ENCODE peak calls at places on chromosomes 11 and 22, in four cellular contexts. M is PC-3, P is AG04450, S is AG09309. U is an unnamed sample.

GRCh38 chr22:37410174-37411055 is 16.9 kb downstream of the ELFN2 start:
- DNase-seq in M (no peak), P (no peak), S (no peak), U (no peak)

GRCh38 chr11:123450593-123450992 is 20.5 kb downstream of the GRAMD1B start:
- DNase-seq in M (no peak), P (peak; percentile 23), S (no peak), U (no peak)

GRCh38 chr11:72129381-72129780 is 6.1 kb upstream of the FOLR3 start:
- DNase-seq in M (no peak), P (no peak), S (no peak), U (no peak)

GRCh38 chr22:48945621-48946458 is 881.8 kb downstream of the BRD1 start:
- DNase-seq in M (no peak), P (no peak), S (no peak), U (no peak)

GRCh38 chr11:124069429-124070401 is 28.6 kb upstream of the OR10G7 start:
- DNase-seq in M (peak; percentile 63), P (no peak), S (peak; percentile 2), U (peak; percentile 31)

GRCh38 chr22:17366830-17367229 is 2.4 kb upstream of the CECR2 start:
- DNase-seq in M (no peak), P (no peak), S (no peak), U (no peak)

GRCh38 chr11:130699561-130699960 is 216.7 kb downstream of the SNX19 start:
- DNase-seq in M (no peak), P (no peak), S (no peak), U (no peak)

GRCh38 chr11:13303668-13304649 is 26.4 kb downstream of the BMAL1 start:
- DNase-seq in M (no peak), P (no peak), S (no peak), U (no peak)

GRCh38 chr11:43943357-43943930 is 1.0 kb downstream of the C11orf96 start:
- DNase-seq in M (peak; percentile 7), P (no peak), S (no peak), U (no peak)

GRCh38 chr11:115759622-115760527 is 255.7 kb upstream of the CADM1 start:
- DNase-seq in M (no peak), P (no peak), S (no peak), U (no peak)

GRCh38 chr11:60328460-60328859 is 1.4 kb downstream of the MS4A6E start:
- DNase-seq in M (no peak), P (no peak), S (no peak), U (no peak)

GRCh38 chr11:129946965-129947364 is 51.6 kb upstream of the NFRKB start:
- DNase-seq in M (no peak), P (no peak), S (no peak), U (no peak)

GRCh38 chr22:43185860-43186261 is 1.1 kb downstream of the TTLL12 start:
- DNase-seq in M (peak; percentile 24), P (no peak), S (no peak), U (no peak)

GRCh38 chr11:116893906-116894305 is 56.5 kb upstream of the APOA1 start:
- DNase-seq in M (no peak), P (no peak), S (no peak), U (no peak)

GRCh38 chr11:68302256-68303054 is 9.9 kb upstream of the LRP5 start:
- DNase-seq in M (peak; percentile 81), P (no peak), S (no peak), U (no peak)

GRCh38 chr11:116973270-116973669 is 125.0 kb downstream of the SIK3 start:
- DNase-seq in M (no peak), P (no peak), S (no peak), U (no peak)

GRCh38 chr11:6693342-6694228 is 10.4 kb upstream of the MRPL17 start:
- DNase-seq in M (peak; percentile 72), P (peak; percentile 38), S (peak; percentile 68), U (peak; percentile 65)

GRCh38 chr11:697028-697491 is 1.4 kb downstream of the TMEM80 start:
- DNase-seq in M (peak; percentile 42), P (peak; percentile 65), S (peak; percentile 76), U (no peak)
- H3K4me3 ChIP-seq in M (peak overlapping the region; percentile 86), P (no peak overlapping the region), S (peak overlapping the region; percentile 53), U (peak overlapping the region; percentile 97)

GRCh38 chr11:27703453-27703852 is 3.2 kb upstream of the BDNF start:
- DNase-seq in M (peak; percentile 53), P (no peak), S (no peak), U (no peak)
- TF ChIP-seq CTCF in M (peak; percentile 42), P (peak; percentile 26), S (peak; percentile 12), U (no peak)

DNA sequence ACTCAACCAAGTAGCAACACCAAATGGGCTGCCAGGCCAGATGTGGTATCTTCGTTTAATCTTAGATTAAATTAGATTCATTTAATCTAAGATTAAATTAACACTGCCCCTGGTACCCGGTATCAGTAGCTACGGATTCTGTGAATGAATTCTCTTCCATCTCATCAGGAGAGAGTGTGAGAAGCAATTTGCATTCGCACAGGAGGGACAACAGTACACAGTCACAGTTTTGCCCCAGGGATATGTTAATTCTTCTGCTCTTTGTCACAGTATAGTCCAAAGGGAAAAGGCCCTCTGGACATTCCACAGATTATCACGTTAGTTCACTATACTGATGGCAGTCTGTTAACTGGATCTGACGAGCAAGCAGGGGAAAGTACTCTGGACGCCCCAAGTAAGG is 22.9 kb downstream of the ASCL2 start:
- DNase-seq in M (no peak), P (no peak), S (no peak), U (no peak)
- H3K4me3 ChIP-seq in M (no peak overlapping the region), P (no peak overlapping the region), S (no peak overlapping the region), U (no peak overlapping the region)

DNA sequence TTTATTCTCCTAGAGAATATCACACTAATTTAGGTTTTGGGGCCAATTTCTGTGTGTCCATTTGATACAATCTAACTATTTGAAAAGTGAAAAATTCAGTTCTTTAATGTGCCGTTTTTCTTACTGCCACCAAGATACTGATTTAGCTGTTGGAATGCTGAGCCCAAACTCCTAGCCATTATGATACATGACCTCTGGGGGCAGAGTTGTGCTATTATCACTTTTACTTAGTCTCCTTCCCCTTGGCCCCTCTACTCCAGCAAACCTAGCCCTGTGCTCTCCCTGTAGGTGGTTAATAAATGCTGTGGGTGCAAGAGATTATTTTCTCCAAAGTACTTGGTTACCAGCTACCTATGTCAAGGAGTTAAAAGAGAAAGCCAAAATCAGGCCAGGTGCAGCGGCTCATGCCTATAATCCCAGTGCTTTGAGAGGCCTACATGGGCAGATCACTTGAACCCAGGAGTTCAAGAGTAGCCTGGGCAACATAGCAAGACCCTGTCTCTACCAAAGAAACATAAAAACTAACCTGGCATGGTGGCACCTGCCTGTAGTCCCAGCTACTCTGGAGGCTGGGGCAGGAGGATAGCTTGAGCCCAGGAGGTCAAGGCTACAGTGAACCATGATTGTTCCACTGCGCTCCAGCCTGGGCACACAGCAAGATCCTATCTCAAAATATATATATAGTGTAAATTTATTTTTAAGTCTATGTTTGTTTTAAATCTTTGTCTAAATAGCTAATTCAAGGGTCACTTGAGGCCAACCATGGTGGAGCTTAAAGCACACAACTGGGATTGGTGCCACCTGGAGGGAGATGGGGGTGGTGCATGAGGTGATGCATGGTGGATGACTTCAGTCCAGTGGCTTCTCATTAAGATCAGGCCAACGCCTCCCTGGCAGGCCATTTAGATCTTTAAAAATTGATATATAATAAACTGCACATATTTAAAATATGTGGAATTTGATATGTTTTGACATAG is 193.2 kb upstream of the PLET1 start:
- DNase-seq in M (peak; percentile 60), P (no peak), S (no peak), U (peak; percentile 11)
- TF ChIP-seq CTCF in M (peak; percentile 59), P (peak; percentile 49), S (peak; percentile 49), U (peak; percentile 59)

DNA sequence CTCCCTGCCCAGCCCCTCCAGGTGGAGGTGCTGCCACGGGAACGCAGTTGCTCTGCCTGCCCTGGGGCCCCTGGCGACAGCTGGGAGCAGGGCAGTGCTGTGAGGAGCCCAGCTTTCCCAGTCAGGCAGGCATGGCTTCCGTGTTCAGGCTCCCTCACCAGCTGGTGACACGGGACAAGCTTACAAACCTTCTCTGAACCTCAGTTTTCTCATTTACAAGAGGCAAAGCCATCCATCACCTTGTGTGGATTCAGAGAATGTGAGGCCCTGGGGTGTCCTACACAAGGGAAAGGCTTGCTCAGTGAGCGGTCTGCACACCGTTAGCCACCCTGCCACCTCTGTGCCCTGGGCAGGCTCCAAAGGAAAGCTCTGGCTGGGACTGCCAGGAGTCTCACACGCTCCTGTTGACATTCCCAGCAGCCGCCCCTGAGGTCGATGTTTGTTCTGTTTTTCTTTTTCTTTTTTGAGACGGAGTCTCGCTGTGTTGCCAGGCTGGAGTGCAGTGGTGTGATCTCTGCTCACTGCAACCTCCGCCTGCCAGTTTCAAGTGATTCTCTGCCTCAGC is 23.5 kb downstream of the SUN2 start:
- DNase-seq in M (no peak), P (no peak), S (no peak), U (no peak)
- H3K4me3 ChIP-seq in M (no peak overlapping the region), P (no peak overlapping the region), S (no peak overlapping the region), U (no peak overlapping the region)

GRCh38 chr11:125923012-125923579 is 18.8 kb downstream of the DDX25 start:
- DNase-seq in M (peak; percentile 94), P (peak; percentile 38), S (peak; percentile 27), U (peak; percentile 36)
- TF ChIP-seq CTCF in M (peak; percentile 93), P (peak; percentile 96), S (peak; percentile 87), U (peak; percentile 88)

DNA sequence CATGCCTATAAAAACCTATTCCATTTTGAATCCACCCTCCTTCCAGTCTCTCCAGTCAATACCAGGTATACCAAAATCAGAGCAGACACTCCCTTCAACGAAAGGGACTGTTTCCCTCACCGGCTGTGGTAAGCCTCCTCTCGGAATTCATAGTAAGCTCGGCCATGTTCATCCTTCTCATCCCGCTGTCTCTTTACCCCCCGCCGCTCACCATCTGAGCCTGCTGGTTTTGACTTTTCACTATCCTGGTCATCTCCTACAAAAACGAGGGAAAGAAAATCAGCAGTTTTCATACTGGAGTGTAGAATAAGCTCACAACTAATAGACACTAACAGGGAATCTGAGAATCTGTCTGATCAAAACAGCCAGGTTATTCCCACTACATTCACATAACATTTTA is 3.1 kb downstream of the HNRNPUL2 start:
- DNase-seq in M (no peak), P (no peak), S (no peak), U (no peak)
- H3K4me3 ChIP-seq in M (peak overlapping the region; percentile 91), P (peak overlapping the region; percentile 99), S (peak overlapping the region; percentile 3), U (peak overlapping the region; percentile 99)

DNA sequence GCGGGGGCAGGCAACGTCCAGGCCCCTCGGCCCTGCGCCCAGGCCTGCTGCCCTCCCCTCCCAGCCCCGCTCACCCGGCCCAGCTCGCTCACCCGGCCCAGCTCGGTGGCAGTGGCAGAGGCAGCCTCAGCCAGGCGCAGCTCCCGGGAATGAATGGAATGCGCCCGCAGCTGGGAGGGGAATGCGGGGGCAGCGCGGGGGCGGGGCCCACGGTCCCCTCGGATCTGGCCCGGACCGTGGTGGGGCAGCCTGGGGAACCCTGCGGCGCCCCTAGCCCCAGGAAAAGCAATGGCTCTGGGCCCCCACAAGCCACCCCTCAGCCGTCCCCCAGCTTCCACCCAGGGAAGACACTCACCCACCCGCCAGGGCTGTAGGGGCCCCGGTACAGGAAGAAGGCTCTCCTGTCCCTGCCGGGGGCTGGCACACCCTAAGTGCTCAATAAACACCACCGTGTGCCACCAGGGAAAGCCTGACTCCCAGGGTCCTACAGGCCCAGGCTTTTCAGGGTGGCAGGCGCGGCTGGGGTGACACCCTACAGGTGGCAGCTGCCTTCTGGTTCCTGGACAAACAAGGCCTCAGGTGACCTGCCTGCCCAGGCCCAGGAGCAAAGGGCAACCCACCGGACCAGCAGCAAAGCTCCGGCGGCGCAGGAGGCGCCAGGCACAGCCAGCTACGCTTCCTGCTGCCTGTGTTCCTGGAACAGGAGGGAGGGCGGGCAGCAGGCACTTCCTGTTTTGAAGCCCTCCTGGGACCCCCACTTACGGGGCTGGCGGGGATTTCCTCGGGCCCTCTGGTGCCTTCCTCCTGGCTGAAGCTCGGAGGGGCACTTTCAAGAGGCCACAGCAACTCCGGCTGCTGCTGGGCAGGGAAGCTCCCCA is 13.8 kb downstream of the PLXNB2 start:
- DNase-seq in M (peak; percentile 71), P (no peak), S (peak; percentile 17), U (no peak)
- TF ChIP-seq CTCF in M (no peak), P (no peak), S (no peak), U (no peak)

U was measured in HFF-Myc.